ENCODE peak calls at places on chromosomes 2 and 18, in five cellular contexts. One of them, this sample, is unnamed.

GRCh38 chr18:58132595-58133191 is 88.7 kb downstream of the NEDD4L start:
- DNase-seq in CD8-positive, alpha-beta T cell: no peak
- DNase-seq in ovary: no peak
- DNase-seq in tibial nerve: no peak
- DNase-seq in bronchial epithelial cell: no peak
- DNase-seq in this sample: no peak

GRCh38 chr2:116088246-116088645 is 1645.8 kb downstream of the DPP10 start:
- DNase-seq in ovary: no peak
- DNase-seq in CD8-positive, alpha-beta T cell: no peak
- DNase-seq in bronchial epithelial cell: no peak
- DNase-seq in tibial nerve: no peak
- DNase-seq in this sample: no peak

GRCh38 chr18:59143441-59143840 is 3.8 kb downstream of the SEC11C start:
- DNase-seq in CD8-positive, alpha-beta T cell: no peak
- DNase-seq in ovary: no peak
- DNase-seq in tibial nerve: no peak
- DNase-seq in bronchial epithelial cell: no peak
- DNase-seq in this sample: no peak

GRCh38 chr2:208370881-208371633 is 35.5 kb upstream of the PTH2R start:
- DNase-seq in ovary: no peak
- DNase-seq in bronchial epithelial cell: no peak
- DNase-seq in CD8-positive, alpha-beta T cell: no peak
- DNase-seq in tibial nerve: no peak
- DNase-seq in this sample: no peak

GRCh38 chr2:7324706-7325105 is 407.5 kb downstream of the RNF144A start:
- DNase-seq in ovary: no peak
- DNase-seq in CD8-positive, alpha-beta T cell: no peak
- DNase-seq in tibial nerve: no peak
- DNase-seq in bronchial epithelial cell: no peak
- DNase-seq in this sample: no peak

GRCh38 chr2:236179653-236180500 is 11.7 kb upstream of the GBX2 start:
- DNase-seq in ovary: no peak
- DNase-seq in CD8-positive, alpha-beta T cell: no peak
- DNase-seq in tibial nerve: no peak
- DNase-seq in bronchial epithelial cell: peak; percentile 81
- DNase-seq in this sample: no peak

GRCh38 chr2:2879776-2880175 is 497.8 kb downstream of the EIPR1 start:
- DNase-seq in tibial nerve: no peak
- DNase-seq in CD8-positive, alpha-beta T cell: no peak
- DNase-seq in bronchial epithelial cell: no peak
- DNase-seq in ovary: no peak
- DNase-seq in this sample: no peak

GRCh38 chr18:9017170-9017899 is 85.2 kb upstream of the NDUFV2 start:
- DNase-seq in tibial nerve: peak; percentile 44
- DNase-seq in bronchial epithelial cell: peak; percentile 89
- DNase-seq in CD8-positive, alpha-beta T cell: no peak
- DNase-seq in ovary: peak; percentile 74
- DNase-seq in this sample: peak; percentile 76

GRCh38 chr2:135190799-135191198 is 138.7 kb downstream of the RAB3GAP1 start:
- DNase-seq in bronchial epithelial cell: no peak
- DNase-seq in tibial nerve: no peak
- DNase-seq in ovary: no peak
- DNase-seq in CD8-positive, alpha-beta T cell: no peak
- DNase-seq in this sample: no peak
- H3K4me3 ChIP-seq in bronchial epithelial cell: no peak overlapping the region
- H3K4me3 ChIP-seq in tibial nerve: no peak overlapping the region
- H3K4me3 ChIP-seq in ovary: no peak overlapping the region
- H3K4me3 ChIP-seq in CD8-positive, alpha-beta T cell: no peak overlapping the region
- H3K4me3 ChIP-seq in this sample: no peak overlapping the region

DNA sequence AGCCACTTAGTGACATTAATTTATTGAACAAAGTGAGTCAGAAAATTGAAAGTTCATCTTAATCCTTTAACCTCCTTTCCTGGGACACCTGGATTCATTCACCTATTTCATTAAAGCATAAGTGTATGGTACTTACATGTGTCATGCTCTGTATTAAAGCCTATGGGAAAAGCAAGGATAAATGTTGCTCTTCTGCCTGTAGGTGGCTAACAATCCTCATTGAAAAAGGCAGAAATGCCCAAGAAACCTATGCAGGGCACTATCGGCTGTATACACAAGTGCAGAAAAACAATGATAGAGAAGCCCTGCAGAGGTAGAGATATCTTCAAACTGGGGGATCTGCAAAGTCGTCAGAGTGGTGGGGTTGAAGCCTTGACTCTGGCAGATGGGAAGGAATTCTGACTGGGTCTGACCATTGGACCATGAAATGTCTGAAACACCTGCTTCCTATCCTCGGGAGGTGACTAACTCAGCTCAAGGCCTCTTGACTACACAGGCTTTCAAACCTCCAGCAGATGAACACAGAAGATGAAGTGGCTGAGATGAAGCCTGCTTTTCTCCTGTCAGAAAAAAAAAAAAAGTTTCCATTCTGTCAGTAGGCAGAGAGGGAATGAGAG is 83.1 kb downstream of the DCC start:
- DNase-seq in bronchial epithelial cell: no peak
- DNase-seq in CD8-positive, alpha-beta T cell: no peak
- DNase-seq in tibial nerve: no peak
- DNase-seq in ovary: no peak
- DNase-seq in this sample: no peak
- TF ChIP-seq CTCF in bronchial epithelial cell: no peak
- TF ChIP-seq CTCF in CD8-positive, alpha-beta T cell: no peak
- TF ChIP-seq CTCF in tibial nerve: no peak
- TF ChIP-seq CTCF in ovary: no peak
- TF ChIP-seq CTCF in this sample: no peak

GRCh38 chr2:77713412-77713811 is 191.2 kb upstream of the LRRTM4 start:
- DNase-seq in ovary: no peak
- DNase-seq in CD8-positive, alpha-beta T cell: no peak
- DNase-seq in bronchial epithelial cell: no peak
- DNase-seq in tibial nerve: no peak
- DNase-seq in this sample: no peak

DNA sequence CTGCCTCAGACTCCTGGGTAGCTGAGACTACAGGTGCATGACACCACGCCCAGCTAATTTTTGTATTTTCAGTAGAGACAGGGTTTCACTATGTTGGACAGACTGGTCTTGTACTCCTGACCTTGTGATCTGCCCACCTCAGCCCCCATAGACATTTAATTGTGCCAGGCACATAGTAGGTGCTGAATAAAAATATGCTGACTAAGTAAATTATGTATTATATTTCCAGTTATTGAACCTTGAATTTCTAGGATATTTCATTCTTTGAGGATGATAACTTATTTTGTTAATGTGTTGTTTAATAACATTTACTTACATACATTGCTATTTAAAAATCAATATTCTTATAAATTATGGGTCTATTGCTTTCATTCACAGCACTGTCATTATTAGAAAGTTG is 190.4 kb upstream of the LRRTM4 start:
- DNase-seq in tibial nerve: no peak
- DNase-seq in CD8-positive, alpha-beta T cell: no peak
- DNase-seq in bronchial epithelial cell: no peak
- DNase-seq in ovary: no peak
- DNase-seq in this sample: no peak
- H3K4me3 ChIP-seq in tibial nerve: no peak overlapping the region
- H3K4me3 ChIP-seq in CD8-positive, alpha-beta T cell: no peak overlapping the region
- H3K4me3 ChIP-seq in bronchial epithelial cell: no peak overlapping the region
- H3K4me3 ChIP-seq in ovary: no peak overlapping the region
- H3K4me3 ChIP-seq in this sample: no peak overlapping the region

GRCh38 chr2:217844696-217845095 is 158.1 kb downstream of the TNS1 start:
- DNase-seq in CD8-positive, alpha-beta T cell: no peak
- DNase-seq in ovary: no peak
- DNase-seq in bronchial epithelial cell: no peak
- DNase-seq in tibial nerve: no peak
- DNase-seq in this sample: no peak
- TF ChIP-seq CTCF in CD8-positive, alpha-beta T cell: no peak
- TF ChIP-seq CTCF in ovary: no peak
- TF ChIP-seq CTCF in bronchial epithelial cell: no peak
- TF ChIP-seq CTCF in tibial nerve: no peak
- TF ChIP-seq CTCF in this sample: no peak

DNA sequence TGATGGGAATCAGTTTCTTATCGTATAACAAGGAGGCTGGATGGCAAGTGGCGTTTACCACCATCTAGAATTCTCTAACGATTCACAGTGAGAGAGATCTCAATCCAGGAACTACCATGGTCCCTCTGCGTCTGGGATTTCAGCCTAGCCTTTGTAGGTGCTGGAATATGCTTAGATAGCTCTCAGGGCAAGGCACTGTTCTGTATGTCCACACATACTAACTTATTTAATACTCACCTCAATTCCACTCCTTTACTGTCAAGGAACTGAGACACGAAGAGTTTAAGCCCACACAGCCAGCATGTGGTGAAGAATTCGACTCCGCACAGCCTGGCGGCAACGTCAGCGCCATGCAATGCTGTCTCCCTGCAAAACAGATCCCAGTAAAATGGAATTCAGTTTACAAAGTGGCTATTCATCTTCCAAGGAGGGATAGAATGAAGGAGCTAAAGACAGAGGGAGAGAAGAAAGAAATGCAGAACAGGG is 164.9 kb downstream of the MYCN start:
- DNase-seq in ovary: no peak
- DNase-seq in bronchial epithelial cell: no peak
- DNase-seq in tibial nerve: no peak
- DNase-seq in CD8-positive, alpha-beta T cell: no peak
- DNase-seq in this sample: no peak
- H3K4me3 ChIP-seq in ovary: no peak overlapping the region
- H3K4me3 ChIP-seq in bronchial epithelial cell: no peak overlapping the region
- H3K4me3 ChIP-seq in tibial nerve: no peak overlapping the region
- H3K4me3 ChIP-seq in CD8-positive, alpha-beta T cell: no peak overlapping the region
- H3K4me3 ChIP-seq in this sample: no peak overlapping the region